ENCODE peak calls at places on chromosomes 7 and 10, in five cellular contexts. G is PC-3, C is GM23338, B is heart left ventricle, N is epithelial cell of esophagus. L is an unnamed sample.

GRCh38 chr7:72493850-72494661 is 81.9 kb upstream of the CALN1 start:
- DNase-seq in B (no peak), C (peak; percentile 87), G (peak; percentile 76), N (peak; percentile 55), L (peak; percentile 62)

GRCh38 chr7:151598045-151598444 is 78.3 kb upstream of the RHEB start:
- DNase-seq in C (no peak), G (peak; percentile 88), B (no peak), N (peak; percentile 73), L (no peak)

GRCh38 chr7:86926732-86927131 is 132.7 kb downstream of the ELAPOR2 start:
- DNase-seq in C (peak; percentile 79), B (no peak), N (peak; percentile 60), G (peak; percentile 70), L (no peak)

GRCh38 chr10:80188713-80189112 is 16.6 kb downstream of the ANXA11 start:
- DNase-seq in C (no peak), N (no peak), G (no peak), B (no peak), L (no peak)

GRCh38 chr10:33897255-33897893 is 562.9 kb upstream of the NRP1 start:
- DNase-seq in B (no peak), C (no peak), N (peak; percentile 100), G (no peak), L (no peak)

GRCh38 chr10:51615764-51616298 is 83.6 kb downstream of the CSTF2T start:
- DNase-seq in N (no peak), C (no peak), B (no peak), G (no peak), L (no peak)

GRCh38 chr10:101974091-101974799 is 81.7 kb downstream of the ARMH3 start:
- DNase-seq in B (no peak), N (no peak), C (no peak), G (no peak), L (no peak)

GRCh38 chr10:133134411-133135115 is 25.5 kb upstream of the KNDC1 start:
- DNase-seq in G (no peak), C (no peak), B (no peak), N (no peak), L (no peak)

GRCh38 chr10:58264780-58265179 is 2.9 kb downstream of the IPMK start:
- DNase-seq in N (no peak), G (no peak), C (peak; percentile 44), B (no peak), L (no peak)

GRCh38 chr7:157854066-157854891 is 517.5 kb downstream of the DNAJB6 start:
- DNase-seq in C (no peak), B (peak; percentile 85), N (no peak), G (no peak), L (peak; percentile 73)

GRCh38 chr7:2044311-2044882 is 188.3 kb downstream of the MAD1L1 start:
- DNase-seq in B (peak; percentile 12), G (no peak), C (no peak), N (no peak), L (no peak)

GRCh38 chr10:79047875-79048638 is 20.7 kb upstream of the ZMIZ1 start:
- DNase-seq in N (no peak), C (no peak), B (peak; percentile 72), G (no peak), L (no peak)

GRCh38 chr7:100607111-100607510 is 4.9 kb downstream of the PCOLCE start:
- DNase-seq in G (peak; percentile 69), N (no peak), B (no peak), C (no peak), L (no peak)

GRCh38 chr10:88965016-88965415 is 12.4 kb upstream of the ACTA2 start:
- DNase-seq in C (no peak), B (no peak), G (no peak), N (no peak), L (no peak)

GRCh38 chr7:149292101-149292823 is 30.3 kb downstream of the ZNF783 start:
- DNase-seq in C (peak; percentile 52), B (no peak), N (no peak), G (no peak), L (no peak)

GRCh38 chr10:124946945-124947344 is 5.0 kb downstream of the ZRANB1 start:
- DNase-seq in G (no peak), N (no peak), C (no peak), B (no peak), L (no peak)

GRCh38 chr10:104642311-104643022 is 1.4 kb downstream of the SORCS3 start:
- DNase-seq in N (peak; percentile 52), B (no peak), G (no peak), C (peak; percentile 96), L (no peak)

GRCh38 chr10:14102056-14102455 is 228.7 kb downstream of the FRMD4A start:
- DNase-seq in B (no peak), C (peak; percentile 15), N (peak; percentile 55), G (no peak), L (no peak)

GRCh38 chr7:112252141-112252540 is 45.6 kb downstream of the ZNF277 start:
- DNase-seq in B (no peak), C (no peak), G (no peak), N (no peak), L (no peak)

DNA sequence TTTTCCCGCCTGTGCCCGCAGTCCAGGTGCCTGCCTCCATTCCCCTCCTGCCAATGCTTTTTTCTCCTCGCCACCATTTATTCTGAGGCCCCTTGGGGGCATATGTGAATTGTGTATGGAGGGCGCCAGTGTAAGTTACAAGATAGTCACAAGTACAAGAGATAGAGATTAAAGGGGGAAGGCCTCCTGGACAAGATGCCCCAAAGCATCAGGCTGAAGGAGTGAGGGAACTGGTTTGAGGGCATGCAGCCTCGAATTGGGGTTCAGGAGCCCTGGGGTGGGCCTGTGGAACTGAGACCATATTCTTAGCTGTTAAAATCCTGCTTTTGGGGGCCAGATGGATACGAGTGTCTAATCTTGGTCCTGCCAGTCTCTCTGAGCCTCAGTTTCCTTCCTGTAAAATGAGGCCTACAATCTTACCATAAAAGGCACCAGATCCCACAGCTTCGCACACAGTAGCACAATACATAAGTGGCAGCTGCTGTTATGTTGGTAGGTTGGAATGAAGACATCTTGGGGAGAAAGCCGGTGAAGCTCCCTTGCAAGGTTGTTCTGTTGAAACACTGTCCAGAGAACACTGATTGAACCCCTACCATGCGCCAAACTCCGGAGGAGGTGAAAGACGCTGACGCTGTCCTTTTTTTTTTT is 545 bp upstream of the COMTD1 start:
- DNase-seq in C (no peak), N (no peak), B (no peak), G (no peak), L (no peak)
- H3K4me3 ChIP-seq in C (no peak overlapping the region), N (no peak overlapping the region), B (peak overlapping the region; percentile 85), G (no peak overlapping the region), L (no peak overlapping the region)

GRCh38 chr10:3829193-3830050 is 44.4 kb upstream of the KLF6 start:
- DNase-seq in G (no peak), C (peak; percentile 21), N (no peak), B (no peak), L (no peak)
- H3K4me3 ChIP-seq in G (peak overlapping the region; percentile 71), C (no peak overlapping the region), N (peak overlapping the region; percentile 43), B (peak overlapping the region; percentile 49), L (no peak overlapping the region)

GRCh38 chr10:86668297-86669165 is at the start of gene LDB3:
- DNase-seq in C (no peak), G (peak; percentile 75), N (no peak), B (peak; percentile 84), L (no peak)

GRCh38 chr10:86671985-86672710 is 3.8 kb downstream of the LDB3 start:
- DNase-seq in N (no peak), B (peak; percentile 85), C (peak; percentile 24), G (no peak), L (no peak)

GRCh38 chr10:86670876-86671275 is 2.6 kb downstream of the LDB3 start:
- DNase-seq in N (no peak), C (no peak), G (no peak), B (no peak), L (no peak)

GRCh38 chr10:86671419-86671818 is 3.1 kb downstream of the LDB3 start:
- DNase-seq in N (no peak), C (no peak), G (peak; percentile 32), B (peak; percentile 65), L (no peak)

DNA sequence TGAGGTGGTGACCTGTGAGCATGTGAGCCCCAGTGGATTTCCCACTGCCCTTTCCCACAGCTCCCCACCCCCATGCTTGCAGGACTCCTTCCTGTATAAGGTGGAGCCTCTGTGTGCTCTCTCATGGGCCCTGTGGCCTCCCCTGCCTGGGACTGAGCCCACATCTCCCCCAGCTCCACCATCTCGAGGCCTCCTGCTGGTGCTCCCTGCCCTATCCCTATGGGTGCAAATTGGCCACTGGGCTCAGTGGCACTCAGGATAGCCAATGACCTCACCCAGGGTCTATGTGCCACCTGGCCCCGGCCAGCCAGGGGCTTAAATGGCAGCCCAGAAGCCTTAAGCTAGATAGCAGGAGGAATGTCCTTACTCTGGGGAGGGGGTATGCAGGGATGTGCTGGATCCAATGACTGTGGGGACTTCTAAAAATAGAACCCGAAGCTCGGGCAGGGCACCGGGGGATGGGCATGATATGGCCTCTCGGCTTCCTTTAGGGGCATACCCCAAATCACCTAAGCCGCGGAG is 2.0 kb downstream of the LDB3 start:
- DNase-seq in B (no peak), G (no peak), N (no peak), C (no peak), L (no peak)
- H3K4me3 ChIP-seq in B (peak overlapping the region; percentile 68), G (no peak overlapping the region), N (no peak overlapping the region), C (no peak overlapping the region), L (no peak overlapping the region)

GRCh38 chr10:46092523-46093195 is 46.6 kb upstream of the MSMB start:
- DNase-seq in C (no peak), N (no peak), G (no peak), B (no peak), L (no peak)
- H3K4me3 ChIP-seq in C (no peak overlapping the region), N (no peak overlapping the region), G (no peak overlapping the region), B (no peak overlapping the region), L (no peak overlapping the region)

DNA sequence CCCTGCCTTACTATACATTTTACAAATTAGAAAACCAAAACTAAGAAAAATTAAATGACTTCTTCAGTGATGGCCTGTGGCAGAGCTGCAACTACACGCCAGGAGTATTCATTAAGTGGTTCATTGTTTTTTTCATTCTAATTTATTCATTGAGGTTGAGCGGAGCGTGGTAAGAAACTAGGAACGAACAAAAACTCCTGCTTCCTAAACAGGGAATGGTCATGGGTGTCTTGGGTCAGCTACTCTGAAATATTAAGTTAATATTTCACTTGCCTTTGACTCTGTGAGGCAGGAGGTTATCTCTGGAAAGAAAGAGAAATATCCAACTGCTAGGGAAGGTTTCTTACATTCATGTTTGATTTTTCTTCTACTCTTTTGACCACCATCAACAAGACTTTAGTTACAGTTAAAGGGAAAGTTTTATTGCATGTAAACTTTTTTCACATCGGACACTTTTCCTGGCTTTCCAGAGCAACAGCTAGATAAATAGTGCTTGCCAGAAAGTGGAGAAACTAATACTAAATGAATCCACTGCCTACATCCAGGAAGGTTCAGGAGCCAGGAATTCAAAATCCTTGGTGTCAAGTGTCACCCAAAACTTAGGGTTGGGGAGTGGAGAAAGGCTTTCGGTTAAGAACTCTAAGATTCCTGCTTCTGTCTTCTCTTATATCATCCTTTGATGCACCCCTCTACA is 892 bp upstream of the GNG11 start:
- DNase-seq in N (no peak), B (no peak), G (no peak), C (peak; percentile 42), L (no peak)
- H3K4me3 ChIP-seq in N (no peak overlapping the region), B (peak overlapping the region; percentile 65), G (no peak overlapping the region), C (peak overlapping the region; percentile 65), L (no peak overlapping the region)

GRCh38 chr10:86506499-86506898 is 15.1 kb downstream of the WAPL start:
- DNase-seq in N (no peak), G (no peak), B (no peak), C (no peak), L (no peak)
- H3K4me3 ChIP-seq in N (no peak overlapping the region), G (no peak overlapping the region), B (no peak overlapping the region), C (no peak overlapping the region), L (no peak overlapping the region)

GRCh38 chr10:6050801-6051445 is 11.2 kb downstream of the IL2RA start:
- DNase-seq in G (peak; percentile 44), N (no peak), C (peak; percentile 45), B (peak; percentile 73), L (peak; percentile 54)
- H3K4me3 ChIP-seq in G (peak overlapping the region; percentile 66), N (no peak overlapping the region), C (no peak overlapping the region), B (peak overlapping the region; percentile 44), L (no peak overlapping the region)